ENCODE peak calls at places on chromosomes 7 and 10, in four cellular contexts. B, C, I and M are unnamed samples.

GRCh38 chr10:115417585-115418265 is 324.6 kb downstream of the ATRNL1 start:
- DNase-seq in B (no peak), C (no peak), I (no peak), M (no peak)

GRCh38 chr10:28982950-28983349 is 305.6 kb downstream of the BAMBI start:
- DNase-seq in B (no peak), C (no peak), I (no peak), M (no peak)

GRCh38 chr10:111281516-111281915 is 204.7 kb downstream of the ADRA2A start:
- DNase-seq in B (no peak), C (no peak), I (no peak), M (no peak)

GRCh38 chr7:110130669-110131068 is 960.3 kb upstream of the LRRN3 start:
- DNase-seq in B (no peak), C (no peak), I (no peak), M (no peak)

GRCh38 chr10:44929356-44930113 is 18.4 kb downstream of the TMEM72 start:
- DNase-seq in B (no peak), C (peak), I (no peak), M (no peak)

GRCh38 chr10:83289373-83289772 is 849.9 kb upstream of the GHITM start:
- DNase-seq in B (no peak), C (no peak), I (no peak), M (no peak)

GRCh38 chr10:12777840-12778585 is 223.5 kb downstream of the CCDC3 start:
- DNase-seq in B (peak), C (no peak), I (no peak), M (no peak)

GRCh38 chr10:55629792-55630490 is 731.1 kb downstream of the ZWINT start:
- DNase-seq in B (no peak), C (no peak), I (no peak), M (no peak)

GRCh38 chr7:48292949-48293348 is 121.7 kb downstream of the ABCA13 start:
- DNase-seq in B (no peak), C (no peak), I (no peak), M (no peak)

GRCh38 chr10:133216776-133217175 is 13.2 kb upstream of the UTF1 start:
- DNase-seq in B (no peak), C (no peak), I (no peak), M (no peak)

GRCh38 chr7:39453743-39454355 is 112.4 kb upstream of the YAE1 start:
- DNase-seq in B (peak), C (peak), I (no peak), M (no peak)